ENCODE peak calls at places on chromosomes 13 and 19, in eight cellular contexts. M is H7, T is kidney tubule cell, U is H9, A is brain microvascular endothelial cell, Q is DMS79, P is cardiac muscle cell, Z is NCI-H446 treated with DMSO at 0.1 percent for 48 hours. C is an unnamed sample.
A peak's percentile ranks its signal among the peaks of the same experiment; 100 is the strongest.

GRCh38 chr19:55068803-55069136 is 5.8 kb upstream of the RDH13 start:
- DNase-seq in A (no peak), U (no peak), Q (no peak), Z (no peak), M (no peak), T (no peak), P (no peak), C (no peak)

GRCh38 chr13:113428871-113429607 is 24.2 kb downstream of the ADPRHL1 start:
- DNase-seq in M (no peak), Q (no peak), U (no peak), P (no peak), Z (no peak), T (no peak), A (no peak), C (peak; percentile 50)

GRCh38 chr13:21240586-21240985 is 64.1 kb downstream of the MRPL57 start:
- DNase-seq in U (no peak), T (peak; percentile 86), P (peak; percentile 59), M (no peak), Z (no peak), Q (no peak), A (peak; percentile 20), C (no peak)

GRCh38 chr19:2239771-2240770 is 3.4 kb downstream of the SF3A2 start:
- DNase-seq in T (peak; percentile 40), P (peak; percentile 76), Z (no peak), U (no peak), Q (no peak), A (peak; percentile 40), M (no peak), C (no peak)

GRCh38 chr19:55304279-55304978 is 20.6 kb downstream of the BRSK1 start:
- DNase-seq in A (no peak), U (peak; percentile 80), Z (no peak), P (peak; percentile 33), Q (no peak), M (peak; percentile 92), T (no peak), C (no peak)

GRCh38 chr19:46009530-46010510 is 13.0 kb downstream of the PGLYRP1 start:
- DNase-seq in U (peak; percentile 86), Z (peak; percentile 6), A (peak; percentile 77), M (peak; percentile 89), Q (peak; percentile 6), P (peak; percentile 83), T (peak; percentile 73), C (no peak)

GRCh38 chr19:43362179-43362578 is 8.7 kb downstream of the CD177 start:
- DNase-seq in Z (no peak), M (no peak), A (no peak), Q (no peak), T (peak; percentile 51), U (no peak), P (peak; percentile 45), C (no peak)

GRCh38 chr19:44447864-44448674 is at the start of gene ZNF229:
- DNase-seq in P (peak; percentile 96), U (peak; percentile 97), Z (peak; percentile 67), M (no peak), T (peak; percentile 89), Q (peak; percentile 91), A (peak; percentile 94), C (no peak)

GRCh38 chr19:47663435-47663910 is 49.7 kb upstream of the EHD2 start:
- DNase-seq in Z (no peak), M (no peak), T (peak; percentile 72), P (peak; percentile 89), U (no peak), Q (no peak), A (peak; percentile 86), C (no peak)

GRCh38 chr13:111262281-111262680 is 58.2 kb upstream of the TEX29 start:
- DNase-seq in A (no peak), T (no peak), P (no peak), Q (no peak), M (no peak), Z (no peak), U (no peak), C (no peak)

GRCh38 chr19:1264801-1265610 is 4.1 kb upstream of the CIRBP start:
- DNase-seq in Z (no peak), M (peak; percentile 95), U (peak; percentile 91), Q (no peak), A (peak; percentile 78), P (peak; percentile 90), T (peak; percentile 96), C (peak; percentile 90)

GRCh38 chr19:14369399-14370168 is 11.7 kb upstream of the ADGRE5 start:
- DNase-seq in Z (no peak), T (no peak), U (no peak), A (peak; percentile 32), Q (no peak), M (no peak), P (peak; percentile 63), C (no peak)

GRCh38 chr19:2037676-2038255 is 13.3 kb downstream of the MKNK2 start:
- DNase-seq in P (no peak), Z (no peak), T (no peak), U (no peak), M (no peak), A (no peak), Q (no peak), C (no peak)

GRCh38 chr19:36215276-36216171 is 618 bp downstream of the ZNF146 start:
- DNase-seq in T (peak; percentile 9), Q (peak; percentile 5), U (no peak), A (peak; percentile 50), P (peak; percentile 60), Z (no peak), M (peak; percentile 40), C (peak; percentile 49)

GRCh38 chr19:15730538-15730937 is 2.7 kb downstream of the OR10H2 start:
- DNase-seq in Z (no peak), T (no peak), A (no peak), Q (no peak), M (no peak), P (no peak), U (no peak), C (no peak)

GRCh38 chr19:53849237-53849676 is 18.4 kb upstream of the MYADM start:
- DNase-seq in Z (no peak), U (no peak), A (peak; percentile 46), Q (no peak), P (peak; percentile 95), T (peak; percentile 6), M (no peak), C (no peak)

GRCh38 chr13:20456737-20457136 is 68.9 kb downstream of the CRYL1 start:
- DNase-seq in Q (no peak), T (no peak), M (no peak), P (no peak), A (no peak), U (no peak), Z (no peak), C (no peak)

GRCh38 chr13:95403349-95404140 is 102.3 kb upstream of the ABCC4 start:
- DNase-seq in Q (no peak), T (no peak), P (no peak), A (no peak), Z (no peak), U (peak; percentile 88), M (peak; percentile 61), C (no peak)

GRCh38 chr19:50705422-50706019 is 14.1 kb downstream of the SHANK1 start:
- DNase-seq in A (peak; percentile 68), M (peak; percentile 91), U (peak; percentile 67), P (peak; percentile 76), T (peak; percentile 74), Z (no peak), Q (peak; percentile 19), C (no peak)

GRCh38 chr13:107124129-107124718 is 556.3 kb upstream of the ARGLU1 start:
- DNase-seq in Q (no peak), U (no peak), M (no peak), T (peak; percentile 33), Z (no peak), P (peak; percentile 33), A (no peak), C (no peak)

GRCh38 chr13:112839347-112840105 is 129.5 kb upstream of the MCF2L start:
- DNase-seq in Q (no peak), A (peak; percentile 25), T (no peak), Z (no peak), U (no peak), P (peak; percentile 73), M (no peak), C (no peak)

GRCh38 chr13:61095885-61096284 is 319.8 kb downstream of the PCDH20 start:
- DNase-seq in M (no peak), Z (no peak), A (no peak), U (no peak), P (no peak), T (no peak), Q (no peak), C (no peak)

GRCh38 chr19:38304866-38305429 is 897 bp downstream of the C19orf33 start:
- DNase-seq in U (peak; percentile 99), T (peak; percentile 94), P (no peak), A (no peak), Q (no peak), M (peak; percentile 99), Z (no peak), C (no peak)

GRCh38 chr13:52195052-52195837 is 35.8 kb upstream of the NEK3 start:
- DNase-seq in U (peak; percentile 92), M (peak; percentile 79), Z (no peak), P (peak; percentile 93), Q (no peak), A (peak; percentile 36), T (peak; percentile 77), C (peak; percentile 90)

GRCh38 chr13:114140909-114141255 is 8.5 kb upstream of the RASA3 start:
- DNase-seq in U (no peak), A (no peak), Q (peak; percentile 70), Z (no peak), M (no peak), T (no peak), P (no peak), C (no peak)

GRCh38 chr13:99689955-99690354 is 188.7 kb downstream of the TM9SF2 start:
- DNase-seq in M (no peak), T (peak; percentile 14), U (peak; percentile 61), A (no peak), P (no peak), Q (no peak), Z (no peak), C (no peak)

GRCh38 chr19:47615714-47616113 is 6.8 kb downstream of the BICRA start:
- DNase-seq in P (no peak), A (no peak), M (no peak), Q (no peak), Z (no peak), T (no peak), U (no peak), C (no peak)

GRCh38 chr19:48315712-48316111 is 9.6 kb upstream of the EMP3 start:
- DNase-seq in P (no peak), M (no peak), Q (no peak), T (no peak), U (no peak), A (no peak), Z (no peak), C (no peak)

GRCh38 chr13:50685491-50685890 is 158.0 kb downstream of the DLEU7 start:
- DNase-seq in Z (peak; percentile 77), T (peak; percentile 7), M (no peak), P (peak; percentile 57), A (peak; percentile 58), U (no peak), Q (no peak), C (peak; percentile 76)

GRCh38 chr13:109160887-109161669 is 531.7 kb downstream of the MYO16 start:
- DNase-seq in T (peak; percentile 80), Z (no peak), P (no peak), Q (no peak), A (no peak), M (no peak), U (no peak), C (no peak)

GRCh38 chr19:1715540-1715939 is 37.8 kb upstream of the ONECUT3 start:
- DNase-seq in A (no peak), P (no peak), Q (no peak), U (no peak), T (no peak), Z (no peak), M (peak; percentile 53), C (no peak)

GRCh38 chr19:30626567-30626966 is 254.4 kb downstream of the ZNF536 start:
- DNase-seq in M (peak; percentile 38), U (no peak), P (no peak), T (no peak), A (no peak), Q (no peak), Z (no peak), C (no peak)

GRCh38 chr19:6685482-6685881 is 15.5 kb upstream of the TNFSF14 start:
- DNase-seq in A (no peak), Q (no peak), P (no peak), U (no peak), T (no peak), Z (no peak), M (no peak), C (no peak)

GRCh38 chr19:18322318-18322758 is 538 bp downstream of the LSM4 start:
- DNase-seq in A (peak; percentile 64), P (peak; percentile 60), T (peak; percentile 70), Z (no peak), M (peak; percentile 84), Q (peak; percentile 19), U (no peak), C (no peak)